ENCODE peak calls at places on chromosomes 11 and 22, in five cellular contexts. One of them, this sample, is unnamed.

GRCh38 chr22:19795617-19796008 is 35.0 kb downstream of the TBX1 start:
- DNase-seq in renal cortical epithelial cell: no peak
- DNase-seq in HFFc6: peak
- DNase-seq in stimulated activated CD8-positive, alpha-beta memory T cell treated with anti-CD3 and anti-CD28 coated beads, Interleukin-7, amount 100 ng/mL, for 1 hour: no peak
- DNase-seq in kidney tubule cell: no peak
- DNase-seq in this sample: no peak

GRCh38 chr22:36453266-36453607 is 28.2 kb downstream of the TXN2 start:
- DNase-seq in stimulated activated CD8-positive, alpha-beta memory T cell treated with anti-CD3 and anti-CD28 coated beads, Interleukin-7, amount 100 ng/mL, for 1 hour: no peak
- DNase-seq in HFFc6: no peak
- DNase-seq in kidney tubule cell: peak
- DNase-seq in renal cortical epithelial cell: no peak
- DNase-seq in this sample: no peak

GRCh38 chr11:129705341-129705740 is 110.3 kb upstream of the TMEM45B start:
- DNase-seq in renal cortical epithelial cell: no peak
- DNase-seq in HFFc6: no peak
- DNase-seq in kidney tubule cell: peak
- DNase-seq in stimulated activated CD8-positive, alpha-beta memory T cell treated with anti-CD3 and anti-CD28 coated beads, Interleukin-7, amount 100 ng/mL, for 1 hour: no peak
- DNase-seq in this sample: peak

GRCh38 chr11:63548178-63548577 is 11.6 kb downstream of the PLAAT4 start:
- DNase-seq in kidney tubule cell: no peak
- DNase-seq in HFFc6: no peak
- DNase-seq in renal cortical epithelial cell: no peak
- DNase-seq in stimulated activated CD8-positive, alpha-beta memory T cell treated with anti-CD3 and anti-CD28 coated beads, Interleukin-7, amount 100 ng/mL, for 1 hour: no peak
- DNase-seq in this sample: no peak

GRCh38 chr11:125264091-125265022 is 99.8 kb downstream of the PKNOX2 start:
- DNase-seq in kidney tubule cell: no peak
- DNase-seq in HFFc6: no peak
- DNase-seq in stimulated activated CD8-positive, alpha-beta memory T cell treated with anti-CD3 and anti-CD28 coated beads, Interleukin-7, amount 100 ng/mL, for 1 hour: no peak
- DNase-seq in renal cortical epithelial cell: no peak
- DNase-seq in this sample: no peak

GRCh38 chr11:124873980-124874379 is 8.7 kb downstream of the ROBO3 start:
- DNase-seq in kidney tubule cell: no peak
- DNase-seq in HFFc6: no peak
- DNase-seq in renal cortical epithelial cell: no peak
- DNase-seq in stimulated activated CD8-positive, alpha-beta memory T cell treated with anti-CD3 and anti-CD28 coated beads, Interleukin-7, amount 100 ng/mL, for 1 hour: no peak
- DNase-seq in this sample: no peak

GRCh38 chr11:102934735-102935134 is 20.8 kb downstream of the MMP13 start:
- DNase-seq in stimulated activated CD8-positive, alpha-beta memory T cell treated with anti-CD3 and anti-CD28 coated beads, Interleukin-7, amount 100 ng/mL, for 1 hour: no peak
- DNase-seq in kidney tubule cell: no peak
- DNase-seq in renal cortical epithelial cell: no peak
- DNase-seq in HFFc6: no peak
- DNase-seq in this sample: no peak

GRCh38 chr11:57438345-57439280 is 11.7 kb upstream of the SLC43A3 start:
- DNase-seq in renal cortical epithelial cell: no peak
- DNase-seq in stimulated activated CD8-positive, alpha-beta memory T cell treated with anti-CD3 and anti-CD28 coated beads, Interleukin-7, amount 100 ng/mL, for 1 hour: no peak
- DNase-seq in HFFc6: no peak
- DNase-seq in kidney tubule cell: no peak
- DNase-seq in this sample: no peak

GRCh38 chr22:32802291-32802826 is 854 bp downstream of the TIMP3 start:
- DNase-seq in stimulated activated CD8-positive, alpha-beta memory T cell treated with anti-CD3 and anti-CD28 coated beads, Interleukin-7, amount 100 ng/mL, for 1 hour: no peak
- DNase-seq in renal cortical epithelial cell: no peak
- DNase-seq in HFFc6: no peak
- DNase-seq in kidney tubule cell: no peak
- DNase-seq in this sample: peak

GRCh38 chr22:39952347-39952746 is 7.8 kb upstream of the TMA7B start:
- DNase-seq in renal cortical epithelial cell: no peak
- DNase-seq in kidney tubule cell: no peak
- DNase-seq in HFFc6: no peak
- DNase-seq in stimulated activated CD8-positive, alpha-beta memory T cell treated with anti-CD3 and anti-CD28 coated beads, Interleukin-7, amount 100 ng/mL, for 1 hour: no peak
- DNase-seq in this sample: no peak

GRCh38 chr22:23306438-23306921 is 126.2 kb downstream of the BCR start:
- DNase-seq in renal cortical epithelial cell: peak
- DNase-seq in kidney tubule cell: peak
- DNase-seq in HFFc6: peak
- DNase-seq in stimulated activated CD8-positive, alpha-beta memory T cell treated with anti-CD3 and anti-CD28 coated beads, Interleukin-7, amount 100 ng/mL, for 1 hour: no peak
- DNase-seq in this sample: peak

GRCh38 chr22:25182131-25183110 is 17.2 kb upstream of the CRYBB3 start:
- DNase-seq in kidney tubule cell: no peak
- DNase-seq in renal cortical epithelial cell: peak
- DNase-seq in HFFc6: no peak
- DNase-seq in stimulated activated CD8-positive, alpha-beta memory T cell treated with anti-CD3 and anti-CD28 coated beads, Interleukin-7, amount 100 ng/mL, for 1 hour: no peak
- DNase-seq in this sample: no peak

GRCh38 chr22:23243006-23243573 is 62.8 kb downstream of the BCR start:
- DNase-seq in stimulated activated CD8-positive, alpha-beta memory T cell treated with anti-CD3 and anti-CD28 coated beads, Interleukin-7, amount 100 ng/mL, for 1 hour: no peak
- DNase-seq in kidney tubule cell: no peak
- DNase-seq in renal cortical epithelial cell: no peak
- DNase-seq in HFFc6: no peak
- DNase-seq in this sample: no peak